ENCODE peak calls at places on chromosomes 16 and 17, in five cellular contexts. One of them, this sample, is unnamed.

GRCh38 chr17:29107084-29107483 is 64.1 kb downstream of the PIPOX start:
- DNase-seq in lung: peak
- DNase-seq in OCI-LY7: no peak
- DNase-seq in hepatocyte: no peak
- DNase-seq in esophagus muscularis mucosa: no peak
- DNase-seq in this sample: no peak

GRCh38 chr17:64174686-64175456 is 44.9 kb upstream of the ERN1 start:
- DNase-seq in hepatocyte: no peak
- DNase-seq in lung: peak
- DNase-seq in OCI-LY7: no peak
- DNase-seq in esophagus muscularis mucosa: no peak
- DNase-seq in this sample: no peak

GRCh38 chr17:48625502-48626201 is 506 bp downstream of the HOXB9 start:
- DNase-seq in lung: no peak
- DNase-seq in OCI-LY7: no peak
- DNase-seq in hepatocyte: peak
- DNase-seq in esophagus muscularis mucosa: no peak
- DNase-seq in this sample: no peak

GRCh38 chr16:66705790-66706505 is 9.4 kb upstream of the CMTM4 start:
- DNase-seq in esophagus muscularis mucosa: no peak
- DNase-seq in hepatocyte: no peak
- DNase-seq in lung: peak
- DNase-seq in OCI-LY7: no peak
- DNase-seq in this sample: no peak

GRCh38 chr16:53741546-53741945 is 37.6 kb downstream of the FTO start:
- DNase-seq in lung: no peak
- DNase-seq in OCI-LY7: no peak
- DNase-seq in esophagus muscularis mucosa: no peak
- DNase-seq in hepatocyte: no peak
- DNase-seq in this sample: no peak

GRCh38 chr17:67920212-67920611 is 76.1 kb downstream of the C17orf58 start:
- DNase-seq in OCI-LY7: no peak
- DNase-seq in hepatocyte: no peak
- DNase-seq in lung: no peak
- DNase-seq in esophagus muscularis mucosa: no peak
- DNase-seq in this sample: no peak

GRCh38 chr17:48791128-48792032 is 25.6 kb downstream of the TTLL6 start:
- DNase-seq in hepatocyte: peak
- DNase-seq in OCI-LY7: peak
- DNase-seq in lung: peak
- DNase-seq in esophagus muscularis mucosa: peak
- DNase-seq in this sample: no peak

GRCh38 chr17:17561408-17562144 is 29.9 kb downstream of the PEMT start:
- DNase-seq in esophagus muscularis mucosa: no peak
- DNase-seq in lung: peak
- DNase-seq in hepatocyte: no peak
- DNase-seq in OCI-LY7: no peak
- DNase-seq in this sample: no peak

GRCh38 chr16:49603956-49604355 is 230.4 kb downstream of the C16orf78 start:
- DNase-seq in hepatocyte: no peak
- DNase-seq in lung: no peak
- DNase-seq in OCI-LY7: no peak
- DNase-seq in esophagus muscularis mucosa: no peak
- DNase-seq in this sample: no peak

GRCh38 chr16:75000481-75001081 is 1.8 kb downstream of the ZNRF1 start:
- DNase-seq in esophagus muscularis mucosa: peak
- DNase-seq in hepatocyte: peak
- DNase-seq in OCI-LY7: no peak
- DNase-seq in lung: no peak
- DNase-seq in this sample: no peak

GRCh38 chr16:89924298-89924924 is 1.3 kb downstream of the TUBB3 start:
- DNase-seq in OCI-LY7: peak
- DNase-seq in lung: no peak
- DNase-seq in hepatocyte: peak
- DNase-seq in esophagus muscularis mucosa: no peak
- DNase-seq in this sample: no peak

GRCh38 chr17:61251939-61252865 is 147.4 kb upstream of the TBX2 start:
- DNase-seq in OCI-LY7: no peak
- DNase-seq in hepatocyte: peak
- DNase-seq in esophagus muscularis mucosa: peak
- DNase-seq in lung: peak
- DNase-seq in this sample: peak

GRCh38 chr16:88760424-88761142 is 24.4 kb downstream of the PIEZO1 start:
- DNase-seq in hepatocyte: no peak
- DNase-seq in lung: no peak
- DNase-seq in esophagus muscularis mucosa: no peak
- DNase-seq in OCI-LY7: no peak
- DNase-seq in this sample: no peak

GRCh38 chr16:66299349-66299748 is 67.1 kb upstream of the CDH5 start:
- DNase-seq in lung: no peak
- DNase-seq in hepatocyte: no peak
- DNase-seq in OCI-LY7: no peak
- DNase-seq in esophagus muscularis mucosa: no peak
- DNase-seq in this sample: no peak

GRCh38 chr16:23434380-23434779 is 18.6 kb downstream of the COG7 start:
- DNase-seq in lung: no peak
- DNase-seq in hepatocyte: peak
- DNase-seq in OCI-LY7: peak
- DNase-seq in esophagus muscularis mucosa: no peak
- DNase-seq in this sample: peak

GRCh38 chr16:78048319-78048718 is 26.0 kb downstream of the CLEC3A start:
- DNase-seq in lung: no peak
- DNase-seq in esophagus muscularis mucosa: no peak
- DNase-seq in hepatocyte: no peak
- DNase-seq in OCI-LY7: no peak
- DNase-seq in this sample: no peak

GRCh38 chr17:34357398-34357797 is 1.1 kb downstream of the CCL13 start:
- DNase-seq in hepatocyte: no peak
- DNase-seq in lung: no peak
- DNase-seq in esophagus muscularis mucosa: peak
- DNase-seq in OCI-LY7: no peak
- DNase-seq in this sample: no peak

GRCh38 chr16:22008215-22009142 is 568 bp downstream of the MOSMO start:
- DNase-seq in esophagus muscularis mucosa: no peak
- DNase-seq in OCI-LY7: peak
- DNase-seq in lung: no peak
- DNase-seq in hepatocyte: peak
- DNase-seq in this sample: no peak

GRCh38 chr16:626787-627457 is 3.9 kb upstream of the WFIKKN1 start:
- DNase-seq in hepatocyte: peak
- DNase-seq in OCI-LY7: no peak
- DNase-seq in lung: peak
- DNase-seq in esophagus muscularis mucosa: no peak
- DNase-seq in this sample: peak

GRCh38 chr16:4500283-4500682 is 24.1 kb downstream of the HMOX2 start:
- DNase-seq in hepatocyte: peak
- DNase-seq in OCI-LY7: no peak
- DNase-seq in esophagus muscularis mucosa: no peak
- DNase-seq in lung: no peak
- DNase-seq in this sample: no peak

GRCh38 chr16:1770328-1771071 is 843 bp downstream of the NME3 start:
- DNase-seq in lung: peak
- DNase-seq in OCI-LY7: peak
- DNase-seq in esophagus muscularis mucosa: no peak
- DNase-seq in hepatocyte: peak
- DNase-seq in this sample: no peak

GRCh38 chr17:59858167-59858790 is 34.5 kb downstream of the TUBD1 start:
- DNase-seq in hepatocyte: no peak
- DNase-seq in OCI-LY7: no peak
- DNase-seq in esophagus muscularis mucosa: no peak
- DNase-seq in lung: no peak
- DNase-seq in this sample: no peak

GRCh38 chr17:29349409-29349808 is 40.8 kb upstream of the TAOK1 start:
- DNase-seq in lung: no peak
- DNase-seq in hepatocyte: no peak
- DNase-seq in esophagus muscularis mucosa: no peak
- DNase-seq in OCI-LY7: no peak
- DNase-seq in this sample: no peak

GRCh38 chr16:89407925-89408300 is 82.4 kb downstream of the ANKRD11 start:
- DNase-seq in hepatocyte: peak
- DNase-seq in lung: no peak
- DNase-seq in esophagus muscularis mucosa: no peak
- DNase-seq in OCI-LY7: no peak
- DNase-seq in this sample: no peak

GRCh38 chr16:83952940-83953795 is at the start of gene OSGIN1:
- DNase-seq in OCI-LY7: peak
- DNase-seq in lung: peak
- DNase-seq in hepatocyte: peak
- DNase-seq in esophagus muscularis mucosa: peak
- DNase-seq in this sample: peak

GRCh38 chr17:76265624-76266243 is 586 bp downstream of the UBALD2 start:
- DNase-seq in lung: peak
- DNase-seq in hepatocyte: peak
- DNase-seq in esophagus muscularis mucosa: no peak
- DNase-seq in OCI-LY7: peak
- DNase-seq in this sample: no peak

GRCh38 chr17:7440823-7441174 is 1.5 kb downstream of the FGF11 start:
- DNase-seq in hepatocyte: peak
- DNase-seq in lung: no peak
- DNase-seq in OCI-LY7: no peak
- DNase-seq in esophagus muscularis mucosa: no peak
- DNase-seq in this sample: no peak

GRCh38 chr17:51362818-51363598 is 102.7 kb downstream of the UTP18 start:
- DNase-seq in esophagus muscularis mucosa: no peak
- DNase-seq in lung: no peak
- DNase-seq in OCI-LY7: no peak
- DNase-seq in hepatocyte: no peak
- DNase-seq in this sample: no peak

GRCh38 chr16:50744911-50745310 is 3.0 kb downstream of the CYLD start:
- DNase-seq in OCI-LY7: no peak
- DNase-seq in esophagus muscularis mucosa: no peak
- DNase-seq in lung: no peak
- DNase-seq in hepatocyte: no peak
- DNase-seq in this sample: no peak

GRCh38 chr16:50743575-50744225 is 1.8 kb downstream of the CYLD start:
- DNase-seq in hepatocyte: no peak
- DNase-seq in esophagus muscularis mucosa: no peak
- DNase-seq in OCI-LY7: no peak
- DNase-seq in lung: no peak
- DNase-seq in this sample: no peak

GRCh38 chr16:50745940-50746339 is 4.1 kb downstream of the CYLD start:
- DNase-seq in OCI-LY7: no peak
- DNase-seq in esophagus muscularis mucosa: no peak
- DNase-seq in lung: no peak
- DNase-seq in hepatocyte: no peak
- DNase-seq in this sample: no peak

GRCh38 chr16:50751528-50751927 is 9.6 kb downstream of the CYLD start:
- DNase-seq in esophagus muscularis mucosa: no peak
- DNase-seq in OCI-LY7: no peak
- DNase-seq in lung: no peak
- DNase-seq in hepatocyte: no peak
- DNase-seq in this sample: no peak

GRCh38 chr16:50747206-50747956 is 5.5 kb downstream of the CYLD start:
- DNase-seq in esophagus muscularis mucosa: no peak
- DNase-seq in lung: no peak
- DNase-seq in hepatocyte: no peak
- DNase-seq in OCI-LY7: peak
- DNase-seq in this sample: no peak
- H3K4me3 ChIP-seq in esophagus muscularis mucosa: no peak
- H3K4me3 ChIP-seq in lung: no peak
- H3K4me3 ChIP-seq in hepatocyte: no peak
- H3K4me3 ChIP-seq in OCI-LY7: no peak
- H3K4me3 ChIP-seq in this sample: no peak

DNA sequence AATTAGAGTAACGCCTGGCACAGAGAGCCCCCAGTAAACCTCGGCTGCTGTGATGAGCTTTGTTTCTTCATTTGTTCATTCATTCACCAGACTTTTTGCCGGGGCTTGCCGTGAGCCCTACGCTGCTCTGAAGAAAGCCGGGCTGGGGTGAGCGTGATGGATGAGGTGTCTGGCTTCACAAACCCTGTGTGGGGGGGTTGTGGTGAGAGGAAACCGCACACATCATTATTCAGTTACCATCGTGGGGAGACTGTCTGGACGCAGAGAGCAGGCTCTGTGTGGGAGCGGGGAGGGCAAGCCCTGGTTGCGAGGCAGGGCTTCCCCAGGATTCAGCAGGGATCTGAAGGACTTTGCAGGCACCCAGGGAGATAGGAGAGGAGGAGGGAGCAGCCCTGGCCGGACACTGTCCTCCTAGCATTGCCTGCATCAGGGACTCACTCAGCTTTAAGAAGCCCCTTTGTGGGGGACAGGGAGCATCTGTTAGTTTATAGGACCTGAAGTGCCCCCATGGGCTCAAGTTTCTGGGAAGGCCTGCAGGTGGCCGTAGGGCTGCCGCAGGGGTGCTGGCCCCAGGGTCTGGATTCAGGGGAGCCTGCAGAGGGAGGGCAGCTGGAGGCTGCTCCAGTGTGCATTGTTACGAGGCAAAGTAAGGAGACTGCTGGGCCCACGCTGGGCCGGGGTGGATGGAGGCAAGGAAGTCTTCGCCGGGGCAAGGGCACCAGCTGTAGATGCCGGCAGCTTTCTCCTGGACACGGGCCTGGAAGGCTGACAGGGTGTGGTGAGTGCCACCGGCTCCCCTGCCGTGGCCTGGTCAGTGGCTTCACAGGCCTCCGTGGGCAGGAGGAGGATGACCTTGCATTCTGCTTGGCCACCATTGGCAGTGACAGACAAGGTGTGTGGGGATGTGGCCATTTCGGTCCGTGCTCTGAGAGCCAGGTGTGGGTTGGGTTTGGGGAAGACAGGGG is 334.5 kb downstream of the SEC14L1 start:
- DNase-seq in lung: no peak
- DNase-seq in hepatocyte: peak
- DNase-seq in esophagus muscularis mucosa: no peak
- DNase-seq in OCI-LY7: peak
- DNase-seq in this sample: peak
- H3K4me3 ChIP-seq in lung: no peak
- H3K4me3 ChIP-seq in hepatocyte: no peak
- H3K4me3 ChIP-seq in esophagus muscularis mucosa: no peak
- H3K4me3 ChIP-seq in OCI-LY7: peak
- H3K4me3 ChIP-seq in this sample: no peak

GRCh38 chr16:82169861-82170845 is at the start of gene MPHOSPH6:
- DNase-seq in esophagus muscularis mucosa: peak
- DNase-seq in lung: peak
- DNase-seq in OCI-LY7: peak
- DNase-seq in hepatocyte: peak
- DNase-seq in this sample: peak

GRCh38 chr16:82167670-82168069 is 2.4 kb downstream of the MPHOSPH6 start:
- DNase-seq in lung: no peak
- DNase-seq in OCI-LY7: no peak
- DNase-seq in hepatocyte: no peak
- DNase-seq in esophagus muscularis mucosa: no peak
- DNase-seq in this sample: no peak
- H3K4me3 ChIP-seq in lung: no peak
- H3K4me3 ChIP-seq in OCI-LY7: no peak
- H3K4me3 ChIP-seq in hepatocyte: no peak
- H3K4me3 ChIP-seq in esophagus muscularis mucosa: no peak
- H3K4me3 ChIP-seq in this sample: no peak

DNA sequence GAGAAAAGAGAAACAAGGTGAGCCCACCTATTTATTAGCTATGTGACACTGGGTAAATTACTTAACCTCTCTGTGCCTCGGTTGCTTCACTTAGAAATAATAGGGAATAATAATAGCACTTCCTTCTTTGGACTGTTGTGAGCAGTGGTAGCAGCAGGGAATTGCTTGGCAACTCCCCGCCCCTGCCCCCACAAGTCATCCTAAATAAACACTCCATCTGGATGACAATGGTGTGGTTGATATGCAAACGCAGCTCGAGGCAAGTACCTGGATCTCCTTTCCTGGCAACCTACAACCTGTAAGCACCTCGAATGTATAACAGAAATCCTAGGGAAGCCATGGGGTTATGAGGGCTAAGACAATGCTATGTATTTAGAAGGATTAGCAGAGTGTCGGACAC is 9.1 kb downstream of the TEKT3 start:
- DNase-seq in OCI-LY7: no peak
- DNase-seq in hepatocyte: no peak
- DNase-seq in esophagus muscularis mucosa: no peak
- DNase-seq in lung: no peak
- DNase-seq in this sample: no peak
- H3K4me3 ChIP-seq in OCI-LY7: no peak
- H3K4me3 ChIP-seq in hepatocyte: no peak
- H3K4me3 ChIP-seq in esophagus muscularis mucosa: no peak
- H3K4me3 ChIP-seq in lung: no peak
- H3K4me3 ChIP-seq in this sample: no peak

This sample was measured in skeletal muscle cell.